ENCODE peak calls at places on chromosomes 16 and 17, in seven cellular contexts. C, A, T, D, I, U and P are unnamed samples.

GRCh38 chr17:18219016-18219415 is 6.4 kb upstream of the LLGL1 start:
- DNase-seq in C (no peak), U (peak), D (no peak), T (no peak), I (no peak), A (no peak), P (peak)

GRCh38 chr17:8994319-8994718 is 27.0 kb upstream of the NTN1 start:
- DNase-seq in D (peak), I (peak), A (peak), C (peak), T (no peak), U (peak), P (peak)

GRCh38 chr16:27999687-28000086 is 63.8 kb downstream of the GSG1L start:
- DNase-seq in A (no peak), T (no peak), C (no peak), I (no peak), D (no peak), U (peak), P (no peak)

GRCh38 chr16:55048745-55049144 is 118.1 kb downstream of the IRX5 start:
- DNase-seq in U (no peak), C (no peak), D (no peak), T (no peak), A (no peak), I (no peak), P (no peak)

GRCh38 chr16:3179651-3180050 is 8.4 kb upstream of the OR1F1 start:
- DNase-seq in D (no peak), T (no peak), A (no peak), C (no peak), I (no peak), U (no peak), P (no peak)

GRCh38 chr17:12320286-12320685 is 299.6 kb downstream of the MAP2K4 start:
- DNase-seq in T (no peak), D (peak), A (no peak), I (no peak), C (no peak), U (peak), P (no peak)

GRCh38 chr16:49236216-49236615 is 45.4 kb downstream of the CBLN1 start:
- DNase-seq in T (no peak), D (no peak), I (no peak), A (no peak), C (no peak), U (no peak), P (no peak)

GRCh38 chr17:16484445-16485169 is 7.4 kb downstream of the LRRC75A start:
- DNase-seq in D (no peak), T (no peak), U (no peak), I (no peak), C (no peak), A (no peak), P (no peak)

GRCh38 chr17:2357931-2358434 is 20.7 kb downstream of the SGSM2 start:
- DNase-seq in D (no peak), C (no peak), T (no peak), A (no peak), I (no peak), U (no peak), P (no peak)